ENCODE peak calls at places on chromosomes 16 and 17, in eight cellular contexts. S, U, B, E, Y, A, X and L are unnamed samples.

GRCh38 chr17:58156839-58157803 is 8.9 kb downstream of the OR4D1 start:
- DNase-seq in U (peak; percentile 66), Y (peak; percentile 57), X (no peak), A (peak; percentile 56), B (peak; percentile 25), E (peak; percentile 73), S (peak; percentile 3), L (no peak)

GRCh38 chr16:6106061-6106460 is 1008.5 kb upstream of the EEF2KMT start:
- DNase-seq in X (no peak), S (no peak), A (no peak), Y (no peak), E (no peak), B (no peak), U (no peak), L (no peak)

GRCh38 chr17:28908640-28909098 is 5.8 kb upstream of the DHRS13 start:
- DNase-seq in E (no peak), B (no peak), Y (no peak), X (peak; percentile 69), S (peak; percentile 73), U (no peak), A (no peak), L (peak; percentile 87)

GRCh38 chr16:67101683-67102082 is 8.1 kb upstream of the PHAF1 start:
- DNase-seq in A (no peak), U (no peak), X (no peak), Y (no peak), B (no peak), E (no peak), S (no peak), L (no peak)

GRCh38 chr17:77429985-77430752 is 289.4 kb downstream of the SEC14L1 start:
- DNase-seq in A (peak; percentile 84), Y (no peak), B (peak; percentile 58), X (peak; percentile 96), E (peak; percentile 95), S (peak; percentile 98), U (peak; percentile 91), L (peak; percentile 99)

GRCh38 chr17:77796201-77796860 is 162.2 kb upstream of the TNRC6C start:
- DNase-seq in U (no peak), X (peak; percentile 60), B (no peak), S (peak; percentile 61), A (no peak), Y (no peak), E (no peak), L (peak; percentile 61)

GRCh38 chr17:45873728-45874127 is 20.6 kb upstream of the MAPT start:
- DNase-seq in A (no peak), B (no peak), U (no peak), X (no peak), E (no peak), S (no peak), Y (no peak), L (no peak)

GRCh38 chr17:68600881-68601564 is at the start of gene FAM20A:
- DNase-seq in S (peak; percentile 43), U (peak; percentile 91), B (peak; percentile 15), Y (no peak), E (peak; percentile 45), A (peak; percentile 45), X (no peak), L (no peak)

GRCh38 chr16:59633996-59634579 is 900.0 kb upstream of the GOT2 start:
- DNase-seq in X (no peak), B (no peak), Y (no peak), E (no peak), A (no peak), S (peak; percentile 38), U (no peak), L (no peak)

GRCh38 chr17:76643553-76644148 is at the start of gene ST6GALNAC1:
- DNase-seq in X (no peak), E (no peak), A (no peak), Y (no peak), S (no peak), B (no peak), U (peak; percentile 29), L (peak; percentile 45)

GRCh38 chr17:42039794-42040763 is 10.3 kb downstream of the C17orf113 start:
- DNase-seq in A (no peak), U (no peak), E (no peak), S (no peak), X (no peak), Y (no peak), B (no peak), L (no peak)

GRCh38 chr16:359871-360697 is 7.6 kb upstream of the AXIN1 start:
- DNase-seq in A (no peak), X (no peak), S (no peak), E (no peak), U (no peak), B (no peak), Y (no peak), L (no peak)